ENCODE peak calls at places on chromosomes 3 and 15, in six cellular contexts. D, B, M, H, Q and T are unnamed samples.
A peak's percentile ranks its signal among the peaks of the same experiment; 100 is the strongest.

GRCh38 chr3:46396129-46396528 is 10.7 kb downstream of the CCR5AS start:
- DNase-seq in D (no peak), B (no peak), M (no peak), H (no peak), Q (no peak), T (no peak)

GRCh38 chr3:43417133-43417532 is 130.8 kb downstream of the SNRK start:
- DNase-seq in D (no peak), B (no peak), M (no peak), H (no peak), Q (no peak), T (no peak)

GRCh38 chr3:37475435-37475834 is 301.1 kb upstream of the LRRFIP2 start:
- DNase-seq in D (no peak), B (no peak), M (no peak), H (no peak), Q (no peak), T (no peak)

GRCh38 chr15:70158309-70158995 is 60.7 kb upstream of the TLE3 start:
- DNase-seq in D (no peak), B (no peak), M (no peak), H (no peak), Q (no peak), T (peak; percentile 12)

GRCh38 chr3:69902386-69902785 is 97.1 kb upstream of the SAMMSON start:
- DNase-seq in D (no peak), B (no peak), M (no peak), H (no peak), Q (no peak), T (no peak)

GRCh38 chr15:57319226-57319918 is 56.9 kb upstream of the CGNL1 start:
- DNase-seq in D (no peak), B (no peak), M (no peak), H (no peak), Q (no peak), T (no peak)

GRCh38 chr3:160374925-160375324 is 24.1 kb downstream of the IFT80 start:
- DNase-seq in D (no peak), B (no peak), M (no peak), H (no peak), Q (no peak), T (no peak)

GRCh38 chr3:154247806-154248480 is 76.3 kb downstream of the DHX36 start:
- DNase-seq in D (no peak), B (no peak), M (no peak), H (no peak), Q (no peak), T (no peak)

GRCh38 chr15:51706347-51706746 is 25.0 kb downstream of the SCG3 start:
- DNase-seq in D (peak; percentile 17), B (no peak), M (peak; percentile 18), H (no peak), Q (peak; percentile 72), T (no peak)

GRCh38 chr15:42036112-42036905 is 15.5 kb upstream of the PLA2G4E start:
- DNase-seq in D (no peak), B (no peak), M (no peak), H (no peak), Q (no peak), T (no peak)

GRCh38 chr15:55289573-55290360 is at the start of gene RAB27A:
- DNase-seq in D (peak; percentile 86), B (peak; percentile 63), M (peak; percentile 69), H (peak; percentile 86), Q (peak; percentile 61), T (peak; percentile 46)

GRCh38 chr15:49847937-49848823 is 227.3 kb downstream of the DTWD1 start:
- DNase-seq in D (peak; percentile 95), B (no peak), M (peak; percentile 98), H (peak; percentile 43), Q (peak; percentile 99), T (no peak)

GRCh38 chr3:14509796-14510100 is 30.4 kb downstream of the GRIP2 start:
- DNase-seq in D (no peak), B (no peak), M (no peak), H (no peak), Q (no peak), T (no peak)

GRCh38 chr3:146403792-146404191 is 65.6 kb downstream of the PLSCR2 start:
- DNase-seq in D (no peak), B (no peak), M (no peak), H (no peak), Q (no peak), T (no peak)

GRCh38 chr15:72201346-72202029 is 3.9 kb upstream of the GRAMD2A start:
- DNase-seq in D (no peak), B (no peak), M (no peak), H (no peak), Q (no peak), T (no peak)

GRCh38 chr15:69921626-69922624 is 175.8 kb downstream of the TLE3 start:
- DNase-seq in D (no peak), B (no peak), M (no peak), H (no peak), Q (no peak), T (no peak)